ENCODE peak calls at places on chromosomes 4 and X, in six cellular contexts. E is fibroblast of pulmonary artery, B is colonic mucosa, Y is HCEC 1CT, Q is HTR-8/SVneo, K is fibroblast of mammary gland. C is an unnamed sample.

GRCh38 chrX:46630141-46630540 is 56.6 kb downstream of the CHST7 start:
- DNase-seq in E (no peak), B (no peak), Y (peak; percentile 59), Q (peak; percentile 8), K (peak; percentile 41), C (no peak)

GRCh38 chr4:5387457-5387856 is 320.9 kb downstream of the EVC2 start:
- DNase-seq in E (no peak), B (no peak), Y (no peak), Q (no peak), K (no peak), C (no peak)

GRCh38 chr4:18917689-18918088 is 896.1 kb upstream of the LCORL start:
- DNase-seq in E (peak; percentile 6), B (no peak), Y (no peak), Q (no peak), K (peak; percentile 6), C (no peak)

GRCh38 chr4:23028875-23029274 is 336.1 kb downstream of the GBA3 start:
- DNase-seq in E (no peak), B (no peak), Y (no peak), Q (no peak), K (no peak), C (no peak)

GRCh38 chr4:4613641-4614286 is 71.9 kb upstream of the STX18 start:
- DNase-seq in E (no peak), B (no peak), Y (no peak), Q (no peak), K (no peak), C (no peak)

GRCh38 chr4:23822181-23822580 is 67.7 kb downstream of the PPARGC1A start:
- DNase-seq in E (no peak), B (no peak), Y (peak; percentile 29), Q (peak; percentile 20), K (peak; percentile 11), C (no peak)

GRCh38 chr4:73735231-73735630 is 5.1 kb upstream of the CXCL8 start:
- DNase-seq in E (peak; percentile 76), B (no peak), Y (peak; percentile 75), Q (no peak), K (peak; percentile 91), C (no peak)

GRCh38 chr4:183261953-183262775 is 57.9 kb downstream of the CLDN22 start:
- DNase-seq in E (peak; percentile 84), B (peak; percentile 87), Y (peak; percentile 55), Q (peak; percentile 75), K (peak; percentile 78), C (peak; percentile 57)

GRCh38 chrX:1323315-1323714 is 13.3 kb upstream of the IL3RA start:
- DNase-seq in E (no peak), B (peak; percentile 47), Y (no peak), Q (peak; percentile 70), K (no peak), C (no peak)

GRCh38 chrX:149073464-149073863 is 431.6 kb downstream of the IDS start:
- DNase-seq in E (peak; percentile 11), B (no peak), Y (no peak), Q (no peak), K (no peak), C (no peak)

GRCh38 chr4:184450045-184450444 is 24.3 kb downstream of the IRF2 start:
- DNase-seq in E (peak; percentile 70), B (no peak), Y (peak; percentile 67), Q (peak; percentile 25), K (peak; percentile 79), C (peak; percentile 29)

GRCh38 chr4:58602022-58602421 is 1491.8 kb upstream of the IGFBP7 start:
- DNase-seq in E (no peak), B (no peak), Y (no peak), Q (no peak), K (no peak), C (no peak)

GRCh38 chr4:140926672-140927071 is 170.5 kb upstream of the TBC1D9 start:
- DNase-seq in E (no peak), B (no peak), Y (no peak), Q (no peak), K (no peak), C (peak; percentile 96)

GRCh38 chr4:64539234-64539849 is 130.1 kb upstream of the TECRL start:
- DNase-seq in E (peak; percentile 74), B (peak; percentile 52), Y (peak; percentile 46), Q (peak; percentile 30), K (peak; percentile 61), C (peak; percentile 35)

GRCh38 chr4:168699224-168699878 is 202.5 kb downstream of the PALLD start:
- DNase-seq in E (no peak), B (peak; percentile 39), Y (no peak), Q (no peak), K (no peak), C (no peak)

GRCh38 chr4:40369437-40370278 is 34.5 kb downstream of the CHRNA9 start:
- DNase-seq in E (no peak), B (peak; percentile 85), Y (no peak), Q (no peak), K (no peak), C (no peak)

GRCh38 chrX:41522071-41522470 is 74.9 kb downstream of the NYX start:
- DNase-seq in E (no peak), B (no peak), Y (no peak), Q (no peak), K (no peak), C (peak; percentile 24)

GRCh38 chrX:17939724-17940123 is 78.6 kb upstream of the RAI2 start:
- DNase-seq in E (no peak), B (no peak), Y (no peak), Q (no peak), K (no peak), C (no peak)

GRCh38 chr4:76850010-76850441 is 47.9 kb downstream of the SOWAHB start:
- DNase-seq in E (peak; percentile 90), B (no peak), Y (peak; percentile 77), Q (no peak), K (peak; percentile 96), C (no peak)

GRCh38 chrX:43224496-43224895 is 431.6 kb upstream of the MAOA start:
- DNase-seq in E (no peak), B (no peak), Y (no peak), Q (no peak), K (no peak), C (no peak)

GRCh38 chr4:7582313-7583096 is 147.8 kb upstream of the PSAPL1 start:
- DNase-seq in E (no peak), B (no peak), Y (no peak), Q (no peak), K (no peak), C (no peak)

GRCh38 chr4:3243066-3243775 is 5.7 kb upstream of the MSANTD1 start:
- DNase-seq in E (no peak), B (no peak), Y (no peak), Q (no peak), K (no peak), C (no peak)